ENCODE peak calls at places on chromosomes 6 and 20, in eight cellular contexts. I is AG09319, H is lower lobe of right lung, G is heart left ventricle, V is lower leg skin, L is psoas muscle, S is foreskin fibroblast, R is keratinocyte. T is an unnamed sample.

GRCh38 chr6:125067552-125067951 is 86.0 kb upstream of the TPD52L1 start:
- DNase-seq in I (no peak), H (no peak), G (no peak), V (no peak), L (no peak), S (no peak), R (no peak), T (no peak)

GRCh38 chr20:347640-348484 is 951 bp downstream of the NRSN2 start:
- DNase-seq in I (peak; percentile 89), H (peak; percentile 90), G (peak; percentile 94), V (peak; percentile 97), L (peak; percentile 91), S (peak; percentile 95), R (no peak), T (peak; percentile 93)

GRCh38 chr6:142680308-142680707 is 264.7 kb downstream of the HIVEP2 start:
- DNase-seq in I (no peak), H (no peak), G (no peak), V (no peak), L (no peak), S (no peak), R (no peak), T (no peak)

GRCh38 chr6:44024597-44025219 is 102.5 kb downstream of the MRPL14 start:
- DNase-seq in I (no peak), H (peak; percentile 7), G (no peak), V (peak; percentile 74), L (no peak), S (no peak), R (no peak), T (peak; percentile 31)

GRCh38 chr6:135141728-135142127 is 39.4 kb upstream of the MYB start:
- DNase-seq in I (no peak), H (no peak), G (no peak), V (no peak), L (no peak), S (no peak), R (no peak), T (no peak)

GRCh38 chr20:18190466-18191233 is 53.0 kb downstream of the KAT14 start:
- DNase-seq in I (no peak), H (no peak), G (no peak), V (no peak), L (no peak), S (no peak), R (no peak), T (no peak)

GRCh38 chr20:33936651-33937050 is 57.1 kb upstream of the RALY start:
- DNase-seq in I (no peak), H (no peak), G (no peak), V (no peak), L (no peak), S (no peak), R (no peak), T (no peak)

GRCh38 chr6:112279044-112279916 is 24.9 kb upstream of the LAMA4 start:
- DNase-seq in I (no peak), H (no peak), G (no peak), V (no peak), L (no peak), S (no peak), R (no peak), T (no peak)

GRCh38 chr20:8073024-8073832 is 53.7 kb upstream of the TMX4 start:
- DNase-seq in I (no peak), H (no peak), G (no peak), V (no peak), L (no peak), S (peak; percentile 81), R (no peak), T (no peak)

GRCh38 chr6:34317172-34317477 is 68.3 kb upstream of the SMIM29 start:
- DNase-seq in I (no peak), H (no peak), G (no peak), V (no peak), L (no peak), S (no peak), R (no peak), T (no peak)

GRCh38 chr6:55175078-55175777 is 913 bp downstream of the HCRTR2 start:
- DNase-seq in I (no peak), H (no peak), G (no peak), V (no peak), L (no peak), S (no peak), R (no peak), T (no peak)

GRCh38 chr6:153618371-153619328 is 420.4 kb upstream of the OPRM1 start:
- DNase-seq in I (no peak), H (no peak), G (no peak), V (no peak), L (no peak), S (no peak), R (no peak), T (no peak)

GRCh38 chr6:169622618-169623017 is 79.2 kb downstream of the WDR27 start:
- DNase-seq in I (no peak), H (no peak), G (no peak), V (no peak), L (no peak), S (no peak), R (no peak), T (no peak)

GRCh38 chr6:105850636-105851035 is 235.5 kb upstream of the PRDM1 start:
- DNase-seq in I (no peak), H (no peak), G (no peak), V (no peak), L (no peak), S (no peak), R (no peak), T (no peak)

DNA sequence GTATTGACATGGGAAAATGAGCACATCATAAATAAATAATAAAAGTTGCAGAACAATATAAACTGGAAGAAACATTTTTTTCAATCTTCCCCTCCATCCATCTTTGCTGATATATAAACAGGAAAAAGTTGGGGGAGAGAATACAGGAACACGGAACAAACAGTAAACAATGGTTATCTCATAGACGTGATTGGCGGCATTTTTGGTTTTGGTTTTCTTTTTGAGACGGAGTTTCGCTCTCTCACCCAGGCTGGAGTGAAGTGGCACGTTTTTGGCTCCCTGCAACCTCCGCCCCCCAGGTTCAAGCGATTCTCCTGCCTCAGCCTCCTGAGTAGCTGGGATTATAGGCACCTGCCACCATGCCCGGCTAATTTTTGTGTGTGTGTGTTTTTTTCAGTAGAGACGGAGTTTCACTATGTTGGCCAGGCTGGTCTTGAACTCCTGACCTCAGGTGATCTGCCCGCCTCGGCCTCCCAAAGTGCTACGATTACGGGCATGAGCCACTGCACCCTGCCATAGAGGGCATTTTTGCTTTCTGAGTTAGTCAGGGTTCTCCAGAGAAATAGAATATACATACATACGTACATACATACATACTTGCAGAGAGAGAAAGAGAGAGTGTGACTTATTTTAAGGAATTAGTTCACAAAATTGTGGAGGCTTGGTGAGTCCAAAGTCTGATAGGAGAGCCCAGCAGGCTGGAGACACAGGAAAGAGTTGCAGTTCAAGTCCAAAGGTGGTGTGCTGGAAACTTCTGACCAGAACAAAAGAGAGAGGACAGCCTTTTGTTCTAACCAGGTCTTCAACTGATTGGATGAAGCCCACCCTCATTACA is 22.6 kb downstream of the GNL1 start:
- DNase-seq in I (no peak), H (no peak), G (no peak), V (no peak), L (no peak), S (no peak), R (no peak), T (no peak)
- TF ChIP-seq CTCF in I (no peak), H (no peak), G (no peak), V (no peak), L (no peak), S (no peak), R (no peak), T (no peak)

GRCh38 chr6:37317312-37318038 is 36.3 kb upstream of the RNF8 start:
- DNase-seq in I (no peak), H (no peak), G (no peak), V (no peak), L (no peak), S (no peak), R (no peak), T (no peak)

GRCh38 chr6:37314117-37314802 is 39.5 kb upstream of the RNF8 start:
- DNase-seq in I (no peak), H (no peak), G (no peak), V (no peak), L (no peak), S (no peak), R (no peak), T (no peak)

GRCh38 chr6:37313698-37314097 is 40.1 kb upstream of the RNF8 start:
- DNase-seq in I (no peak), H (no peak), G (no peak), V (no peak), L (no peak), S (no peak), R (no peak), T (no peak)

GRCh38 chr6:37316071-37316470 is 37.7 kb upstream of the RNF8 start:
- DNase-seq in I (no peak), H (no peak), G (no peak), V (no peak), L (no peak), S (no peak), R (no peak), T (no peak)

GRCh38 chr6:37314803-37315515 is 38.8 kb upstream of the RNF8 start:
- DNase-seq in I (no peak), H (no peak), G (no peak), V (no peak), L (no peak), S (no peak), R (no peak), T (no peak)
- TF ChIP-seq CTCF in I (peak; percentile 46), H (peak; percentile 42), G (peak; percentile 50), V (no peak), L (peak; percentile 53), S (peak; percentile 44), R (peak; percentile 79), T (peak; percentile 38)

DNA sequence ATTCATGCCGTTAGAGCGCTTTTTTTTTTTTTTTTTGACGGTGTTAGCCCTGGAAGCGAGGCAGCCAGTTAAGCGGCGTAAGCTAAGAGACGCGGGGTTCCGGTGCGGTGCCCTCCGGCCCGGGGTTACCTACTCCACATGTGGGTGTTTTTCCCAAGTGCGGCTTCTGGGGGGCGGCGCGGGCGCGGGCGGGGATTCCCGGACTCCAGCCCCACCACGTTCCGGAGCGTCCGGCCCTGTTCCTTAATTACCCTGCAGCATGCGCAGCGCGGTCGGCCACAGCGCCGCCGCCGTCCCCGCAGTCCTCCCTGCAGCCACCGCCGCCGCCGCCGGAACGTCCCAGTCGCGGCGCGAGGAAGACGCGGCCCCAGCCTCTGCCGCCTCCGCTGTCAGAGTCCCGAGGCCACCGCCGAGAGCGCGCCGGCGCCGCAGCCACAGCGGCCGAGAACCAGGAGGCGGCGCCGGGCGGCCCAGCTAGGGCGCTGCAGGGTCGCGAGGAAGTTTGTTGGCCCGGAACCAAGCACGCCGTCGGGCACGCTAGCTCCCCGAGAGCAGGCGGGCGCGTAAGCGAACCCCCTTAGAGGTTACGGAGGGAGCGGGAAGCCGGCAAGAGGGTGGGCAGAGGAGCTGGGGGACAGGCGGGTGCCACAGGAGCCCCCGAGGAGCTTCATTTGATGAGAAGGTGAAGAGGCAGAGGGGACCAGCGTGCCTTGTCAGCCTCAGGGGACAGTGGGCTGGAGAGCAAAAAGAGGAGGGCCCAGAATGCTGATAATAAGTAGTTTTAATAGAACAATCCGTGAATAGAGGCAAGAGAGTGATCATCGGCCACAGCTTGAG is 937 bp downstream of the COL19A1 start:
- DNase-seq in I (no peak), H (peak; percentile 72), G (peak; percentile 53), V (peak; percentile 87), L (peak; percentile 78), S (peak; percentile 12), R (no peak), T (no peak)
- TF ChIP-seq CTCF in I (no peak), H (no peak), G (peak; percentile 50), V (no peak), L (peak; percentile 35), S (no peak), R (no peak), T (no peak)

DNA sequence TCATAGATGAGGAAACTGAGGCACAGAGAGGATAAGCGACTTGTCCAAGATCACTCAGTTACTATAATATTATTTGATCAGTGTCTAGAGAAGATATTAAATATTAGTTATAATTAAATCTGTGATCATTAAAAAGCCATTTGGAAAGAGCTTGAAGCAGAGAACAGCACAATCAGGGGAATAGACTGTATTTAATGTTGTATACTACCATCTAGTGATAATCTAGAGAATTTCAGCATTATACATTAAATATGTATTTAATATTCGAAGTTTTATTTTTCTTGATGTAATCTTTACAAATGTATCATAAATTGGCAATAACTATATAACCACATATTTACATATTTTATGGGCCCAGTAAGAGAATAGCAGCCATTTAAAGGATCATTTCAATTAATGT is 20.2 kb upstream of the MTCL3 start:
- DNase-seq in I (no peak), H (no peak), G (no peak), V (no peak), L (no peak), S (no peak), R (no peak), T (no peak)
- TF ChIP-seq CTCF in I (peak; percentile 16), H (peak; percentile 46), G (peak; percentile 47), V (no peak), L (peak; percentile 56), S (peak; percentile 3), R (no peak), T (peak; percentile 33)